ENCODE peak calls at places on chromosomes 11 and 22, in five cellular contexts. One of them, this sample, is unnamed.

GRCh38 chr11:20808328-20808727 is 138.9 kb downstream of the NELL1 start:
- DNase-seq in breast epithelium: no peak
- DNase-seq in neuronal stem cell: no peak
- DNase-seq in fibroblast of lung: no peak
- DNase-seq in thoracic aorta: no peak
- DNase-seq in this sample: no peak

GRCh38 chr11:97722065-97722464 is 1298.7 kb upstream of the CNTN5 start:
- DNase-seq in breast epithelium: no peak
- DNase-seq in neuronal stem cell: no peak
- DNase-seq in fibroblast of lung: peak; percentile 94
- DNase-seq in thoracic aorta: no peak
- DNase-seq in this sample: no peak

GRCh38 chr11:110128161-110128560 is 35.0 kb downstream of the ZC3H12C start:
- DNase-seq in breast epithelium: no peak
- DNase-seq in neuronal stem cell: peak; percentile 72
- DNase-seq in fibroblast of lung: peak; percentile 50
- DNase-seq in thoracic aorta: no peak
- DNase-seq in this sample: no peak

GRCh38 chr22:40922484-40923303 is 28.5 kb upstream of the RBX1 start:
- DNase-seq in breast epithelium: no peak
- DNase-seq in neuronal stem cell: peak; percentile 42
- DNase-seq in fibroblast of lung: peak; percentile 81
- DNase-seq in thoracic aorta: no peak
- DNase-seq in this sample: no peak

GRCh38 chr11:126475627-126475991 is 120.1 kb downstream of the ST3GAL4 start:
- DNase-seq in breast epithelium: no peak
- DNase-seq in neuronal stem cell: no peak
- DNase-seq in fibroblast of lung: no peak
- DNase-seq in thoracic aorta: no peak
- DNase-seq in this sample: no peak

GRCh38 chr11:109421981-109422590 is at the start of gene C11orf87:
- DNase-seq in breast epithelium: no peak
- DNase-seq in neuronal stem cell: peak; percentile 17
- DNase-seq in fibroblast of lung: no peak
- DNase-seq in thoracic aorta: no peak
- DNase-seq in this sample: no peak

GRCh38 chr22:19878461-19879247 is 24.0 kb upstream of the GNB1L start:
- DNase-seq in breast epithelium: no peak
- DNase-seq in neuronal stem cell: no peak
- DNase-seq in fibroblast of lung: peak; percentile 59
- DNase-seq in thoracic aorta: no peak
- DNase-seq in this sample: no peak

GRCh38 chr11:65637794-65638317 is at the start of gene SIPA1:
- DNase-seq in breast epithelium: no peak
- DNase-seq in neuronal stem cell: peak; percentile 90
- DNase-seq in fibroblast of lung: peak; percentile 91
- DNase-seq in thoracic aorta: no peak
- DNase-seq in this sample: no peak

GRCh38 chr11:2778630-2779498 is 79.1 kb upstream of the KCNQ1OT1 start:
- DNase-seq in breast epithelium: peak; percentile 81
- DNase-seq in neuronal stem cell: no peak
- DNase-seq in fibroblast of lung: peak; percentile 81
- DNase-seq in thoracic aorta: peak; percentile 12
- DNase-seq in this sample: peak; percentile 59

GRCh38 chr11:67731583-67731982 is 57.2 kb upstream of the ALDH3B2 start:
- DNase-seq in breast epithelium: no peak
- DNase-seq in neuronal stem cell: no peak
- DNase-seq in fibroblast of lung: no peak
- DNase-seq in thoracic aorta: no peak
- DNase-seq in this sample: no peak

GRCh38 chr22:36644333-36644757 is 59.2 kb downstream of the CACNG2 start:
- DNase-seq in breast epithelium: no peak
- DNase-seq in neuronal stem cell: peak; percentile 82
- DNase-seq in fibroblast of lung: peak; percentile 92
- DNase-seq in thoracic aorta: no peak
- DNase-seq in this sample: peak; percentile 77

GRCh38 chr11:80028998-80029397 is 588.2 kb upstream of the TENM4 start:
- DNase-seq in breast epithelium: no peak
- DNase-seq in neuronal stem cell: no peak
- DNase-seq in fibroblast of lung: no peak
- DNase-seq in thoracic aorta: no peak
- DNase-seq in this sample: no peak

GRCh38 chr11:104333977-104334376 is 170.0 kb upstream of the PDGFD start:
- DNase-seq in breast epithelium: no peak
- DNase-seq in neuronal stem cell: no peak
- DNase-seq in fibroblast of lung: no peak
- DNase-seq in thoracic aorta: no peak
- DNase-seq in this sample: no peak

GRCh38 chr11:603154-603553 is 12.6 kb downstream of the IRF7 start:
- DNase-seq in breast epithelium: no peak
- DNase-seq in neuronal stem cell: no peak
- DNase-seq in fibroblast of lung: no peak
- DNase-seq in thoracic aorta: no peak
- DNase-seq in this sample: no peak

GRCh38 chr11:122707111-122707510 is 51.6 kb downstream of the UBASH3B start:
- DNase-seq in breast epithelium: no peak
- DNase-seq in neuronal stem cell: no peak
- DNase-seq in fibroblast of lung: no peak
- DNase-seq in thoracic aorta: no peak
- DNase-seq in this sample: no peak

GRCh38 chr11:21975242-21975641 is 217.6 kb upstream of the ANO5 start:
- DNase-seq in breast epithelium: no peak
- DNase-seq in neuronal stem cell: peak; percentile 8
- DNase-seq in fibroblast of lung: no peak
- DNase-seq in thoracic aorta: no peak
- DNase-seq in this sample: no peak

GRCh38 chr11:16605971-16606783 is 132.3 kb upstream of the C11orf58 start:
- DNase-seq in breast epithelium: peak; percentile 79
- DNase-seq in neuronal stem cell: peak; percentile 94
- DNase-seq in fibroblast of lung: peak; percentile 94
- DNase-seq in thoracic aorta: no peak
- DNase-seq in this sample: peak; percentile 67

GRCh38 chr11:69497221-69497787 is 15.8 kb downstream of the LINC01488 start:
- DNase-seq in breast epithelium: peak; percentile 95
- DNase-seq in neuronal stem cell: peak; percentile 81
- DNase-seq in fibroblast of lung: peak; percentile 94
- DNase-seq in thoracic aorta: peak; percentile 41
- DNase-seq in this sample: no peak
- H3K27ac ChIP-seq in breast epithelium: peak overlapping the region; percentile 78
- H3K27ac ChIP-seq in neuronal stem cell: peak overlapping the region; percentile 82
- H3K27ac ChIP-seq in fibroblast of lung: no peak overlapping the region
- H3K27ac ChIP-seq in thoracic aorta: no peak overlapping the region
- H3K27ac ChIP-seq in this sample: no peak overlapping the region

GRCh38 chr22:30201970-30202369 is 44.6 kb downstream of the LIF start:
- DNase-seq in breast epithelium: peak; percentile 35
- DNase-seq in neuronal stem cell: no peak
- DNase-seq in fibroblast of lung: peak; percentile 85
- DNase-seq in thoracic aorta: no peak
- DNase-seq in this sample: no peak
- H3K27ac ChIP-seq in breast epithelium: peak overlapping the region; percentile 85
- H3K27ac ChIP-seq in neuronal stem cell: no peak overlapping the region
- H3K27ac ChIP-seq in fibroblast of lung: peak overlapping the region; percentile 71
- H3K27ac ChIP-seq in thoracic aorta: no peak overlapping the region
- H3K27ac ChIP-seq in this sample: peak overlapping the region; percentile 81

GRCh38 chr11:33942954-33943353 is 51.1 kb upstream of the LMO2 start:
- DNase-seq in breast epithelium: no peak
- DNase-seq in neuronal stem cell: no peak
- DNase-seq in fibroblast of lung: peak; percentile 73
- DNase-seq in thoracic aorta: peak; percentile 41
- DNase-seq in this sample: no peak
- H3K27ac ChIP-seq in breast epithelium: no peak overlapping the region
- H3K27ac ChIP-seq in neuronal stem cell: no peak overlapping the region
- H3K27ac ChIP-seq in fibroblast of lung: no peak overlapping the region
- H3K27ac ChIP-seq in thoracic aorta: peak overlapping the region; percentile 58
- H3K27ac ChIP-seq in this sample: no peak overlapping the region

GRCh38 chr11:33294797-33295196 is 37.6 kb downstream of the HIPK3 start:
- DNase-seq in breast epithelium: no peak
- DNase-seq in neuronal stem cell: no peak
- DNase-seq in fibroblast of lung: no peak
- DNase-seq in thoracic aorta: no peak
- DNase-seq in this sample: no peak
- H3K27ac ChIP-seq in breast epithelium: no peak overlapping the region
- H3K27ac ChIP-seq in neuronal stem cell: no peak overlapping the region
- H3K27ac ChIP-seq in fibroblast of lung: no peak overlapping the region
- H3K27ac ChIP-seq in thoracic aorta: no peak overlapping the region
- H3K27ac ChIP-seq in this sample: no peak overlapping the region

GRCh38 chr22:42440728-42441127 is 8.5 kb upstream of the NFAM1 start:
- DNase-seq in breast epithelium: no peak
- DNase-seq in neuronal stem cell: no peak
- DNase-seq in fibroblast of lung: no peak
- DNase-seq in thoracic aorta: no peak
- DNase-seq in this sample: no peak

GRCh38 chr22:42436402-42436801 is 4.2 kb upstream of the NFAM1 start:
- DNase-seq in breast epithelium: no peak
- DNase-seq in neuronal stem cell: no peak
- DNase-seq in fibroblast of lung: no peak
- DNase-seq in thoracic aorta: no peak
- DNase-seq in this sample: no peak

GRCh38 chr22:42437488-42438292 is 5.5 kb upstream of the NFAM1 start:
- DNase-seq in breast epithelium: peak; percentile 58
- DNase-seq in neuronal stem cell: peak; percentile 83
- DNase-seq in fibroblast of lung: peak; percentile 33
- DNase-seq in thoracic aorta: no peak
- DNase-seq in this sample: no peak

GRCh38 chr22:42438293-42438650 is 6.1 kb upstream of the NFAM1 start:
- DNase-seq in breast epithelium: no peak
- DNase-seq in neuronal stem cell: no peak
- DNase-seq in fibroblast of lung: no peak
- DNase-seq in thoracic aorta: no peak
- DNase-seq in this sample: no peak

DNA sequence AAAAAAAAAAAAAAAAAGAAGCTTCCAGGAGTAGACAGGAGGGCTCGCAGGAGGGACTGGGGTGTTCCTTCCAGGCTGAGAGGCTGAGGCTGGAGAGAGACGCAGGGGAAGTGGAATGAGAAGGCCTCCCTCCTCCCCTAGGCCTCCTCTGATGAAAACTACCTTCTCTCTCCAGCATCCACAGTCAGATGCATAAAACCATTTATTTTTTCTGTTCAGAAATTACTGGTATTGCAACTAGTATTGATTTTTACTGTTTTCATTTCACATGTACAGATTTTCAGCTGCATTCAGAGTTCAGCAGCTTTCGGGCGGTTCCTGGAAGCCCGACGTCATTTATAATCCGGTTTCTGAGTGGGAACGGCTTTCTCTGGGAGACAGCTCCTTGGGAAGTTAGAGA is 6.8 kb upstream of the NFAM1 start:
- DNase-seq in breast epithelium: no peak
- DNase-seq in neuronal stem cell: no peak
- DNase-seq in fibroblast of lung: no peak
- DNase-seq in thoracic aorta: no peak
- DNase-seq in this sample: no peak
- H3K27ac ChIP-seq in breast epithelium: peak overlapping the region; percentile 76
- H3K27ac ChIP-seq in neuronal stem cell: no peak overlapping the region
- H3K27ac ChIP-seq in fibroblast of lung: no peak overlapping the region
- H3K27ac ChIP-seq in thoracic aorta: no peak overlapping the region
- H3K27ac ChIP-seq in this sample: no peak overlapping the region

GRCh38 chr22:42444060-42444904 is 12.1 kb upstream of the NFAM1 start:
- DNase-seq in breast epithelium: peak; percentile 70
- DNase-seq in neuronal stem cell: peak; percentile 89
- DNase-seq in fibroblast of lung: peak; percentile 94
- DNase-seq in thoracic aorta: peak; percentile 47
- DNase-seq in this sample: peak; percentile 49

GRCh38 chr22:42434748-42435425 is 2.7 kb upstream of the NFAM1 start:
- DNase-seq in breast epithelium: no peak
- DNase-seq in neuronal stem cell: no peak
- DNase-seq in fibroblast of lung: no peak
- DNase-seq in thoracic aorta: no peak
- DNase-seq in this sample: no peak

GRCh38 chr22:42443240-42444059 is 11.2 kb upstream of the NFAM1 start:
- DNase-seq in breast epithelium: no peak
- DNase-seq in neuronal stem cell: no peak
- DNase-seq in fibroblast of lung: no peak
- DNase-seq in thoracic aorta: no peak
- DNase-seq in this sample: no peak

GRCh38 chr22:42442746-42443145 is 10.5 kb upstream of the NFAM1 start:
- DNase-seq in breast epithelium: no peak
- DNase-seq in neuronal stem cell: no peak
- DNase-seq in fibroblast of lung: no peak
- DNase-seq in thoracic aorta: no peak
- DNase-seq in this sample: no peak

DNA sequence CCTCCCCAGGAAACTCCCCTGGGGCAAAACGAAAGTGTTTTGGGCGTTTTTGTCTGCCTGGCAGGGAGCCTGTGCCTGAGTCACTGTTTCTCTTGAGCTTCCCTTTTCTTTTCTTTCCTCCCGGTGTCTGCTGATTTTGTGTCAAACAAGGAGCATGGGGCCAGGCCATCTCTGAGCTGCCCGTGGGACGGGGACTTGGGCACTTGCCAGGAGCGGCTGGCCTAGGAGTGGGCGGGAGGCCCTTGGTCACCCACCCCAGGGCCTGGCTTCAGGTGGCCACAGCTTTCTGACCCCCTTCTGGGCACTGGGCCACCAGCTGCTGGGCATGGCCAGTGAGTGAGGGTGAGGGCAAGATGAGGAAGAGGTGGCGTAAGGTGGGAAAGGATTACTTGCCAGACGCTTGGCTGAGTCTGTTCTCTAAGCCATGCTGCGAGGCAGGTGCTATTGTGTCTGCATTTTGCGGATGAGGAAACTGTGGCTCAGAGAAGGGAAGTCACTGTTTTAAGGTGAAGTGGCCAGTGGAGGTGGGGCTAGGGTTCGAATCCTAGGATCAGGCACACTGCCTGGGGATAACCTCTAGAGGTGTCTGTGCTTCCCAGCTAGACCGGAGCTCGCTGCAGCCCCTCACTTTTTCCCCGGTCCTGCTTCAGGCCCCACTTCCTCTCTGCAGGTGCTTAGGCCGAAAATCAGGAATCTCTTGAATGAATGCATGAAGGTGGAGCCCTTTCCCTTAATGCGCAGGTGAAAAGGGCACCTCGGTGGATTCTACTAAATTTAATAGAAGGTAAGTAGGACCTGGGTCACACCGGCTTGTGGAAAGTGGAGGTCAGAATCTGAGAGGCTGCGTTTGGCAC is 7.8 kb upstream of the NFAM1 start:
- DNase-seq in breast epithelium: no peak
- DNase-seq in neuronal stem cell: no peak
- DNase-seq in fibroblast of lung: peak; percentile 41
- DNase-seq in thoracic aorta: no peak
- DNase-seq in this sample: no peak
- H3K27ac ChIP-seq in breast epithelium: peak overlapping the region; percentile 76
- H3K27ac ChIP-seq in neuronal stem cell: no peak overlapping the region
- H3K27ac ChIP-seq in fibroblast of lung: no peak overlapping the region
- H3K27ac ChIP-seq in thoracic aorta: peak overlapping the region; percentile 47
- H3K27ac ChIP-seq in this sample: no peak overlapping the region

GRCh38 chr22:30718491-30718890 is 23.8 kb downstream of the OSBP2 start:
- DNase-seq in breast epithelium: no peak
- DNase-seq in neuronal stem cell: no peak
- DNase-seq in fibroblast of lung: no peak
- DNase-seq in thoracic aorta: no peak
- DNase-seq in this sample: no peak
- H3K27ac ChIP-seq in breast epithelium: no peak overlapping the region
- H3K27ac ChIP-seq in neuronal stem cell: no peak overlapping the region
- H3K27ac ChIP-seq in fibroblast of lung: no peak overlapping the region
- H3K27ac ChIP-seq in thoracic aorta: no peak overlapping the region
- H3K27ac ChIP-seq in this sample: no peak overlapping the region

This sample was measured in epithelial cell of prostate.